ENCODE peak calls at places on chromosomes 11 and 22, in six cellular contexts. U is WERI-Rb-1, M is keratinocyte, J is heart right ventricle, E is BE2C, D is ascending aorta. Q is an unnamed sample.
A peak's percentile ranks its signal among the peaks of the same experiment; 100 is the strongest.

GRCh38 chr22:30046716-30047363 is 33.4 kb upstream of the HORMAD2 start:
- DNase-seq in U (no peak), M (no peak), J (no peak), E (no peak), D (no peak), Q (peak; percentile 77)

GRCh38 chr11:99632969-99633368 is 612.2 kb downstream of the CNTN5 start:
- DNase-seq in U (no peak), M (no peak), J (no peak), E (no peak), D (no peak), Q (no peak)

GRCh38 chr11:129435499-129436245 is 60.0 kb downstream of the BARX2 start:
- DNase-seq in U (no peak), M (no peak), J (no peak), E (no peak), D (no peak), Q (no peak)

GRCh38 chr22:36986242-36986821 is 32.9 kb downstream of the TST start:
- DNase-seq in U (peak; percentile 34), M (no peak), J (no peak), E (peak; percentile 39), D (no peak), Q (no peak)

GRCh38 chr11:125170406-125171031 is 6.0 kb downstream of the PKNOX2 start:
- DNase-seq in U (peak; percentile 45), M (no peak), J (peak; percentile 78), E (no peak), D (no peak), Q (peak; percentile 70)

GRCh38 chr11:95242202-95242989 is 11.4 kb upstream of the SESN3 start:
- DNase-seq in U (no peak), M (no peak), J (no peak), E (no peak), D (no peak), Q (no peak)

GRCh38 chr11:67117176-67117575 is 1.9 kb upstream of the KDM2A start:
- DNase-seq in U (no peak), M (no peak), J (no peak), E (no peak), D (no peak), Q (no peak)

GRCh38 chr11:46680815-46681214 is 19.6 kb downstream of the ARHGAP1 start:
- DNase-seq in U (no peak), M (no peak), J (no peak), E (no peak), D (no peak), Q (no peak)

GRCh38 chr22:42437488-42438292 is 5.5 kb upstream of the NFAM1 start:
- DNase-seq in U (peak; percentile 83), M (no peak), J (peak; percentile 79), E (peak; percentile 87), D (no peak), Q (peak; percentile 95)

GRCh38 chr22:31286360-31287255 is 5.7 kb downstream of the PIK3IP1 start:
- DNase-seq in U (no peak), M (no peak), J (no peak), E (no peak), D (no peak), Q (peak; percentile 71)

GRCh38 chr11:85256433-85256832 is 370.7 kb downstream of the DLG2 start:
- DNase-seq in U (no peak), M (no peak), J (no peak), E (no peak), D (no peak), Q (no peak)

GRCh38 chr11:12225046-12225739 is 114.8 kb downstream of the MICAL2 start:
- DNase-seq in U (no peak), M (no peak), J (no peak), E (no peak), D (no peak), Q (no peak)

GRCh38 chr11:95495722-95496121 is 264.7 kb upstream of the SESN3 start:
- DNase-seq in U (no peak), M (no peak), J (no peak), E (no peak), D (no peak), Q (no peak)

GRCh38 chr11:47234669-47235075 is 13.9 kb downstream of the ACP2 start:
- DNase-seq in U (no peak), M (no peak), J (no peak), E (peak; percentile 39), D (no peak), Q (no peak)

GRCh38 chr22:41175546-41175945 is 29.6 kb upstream of the L3MBTL2 start:
- DNase-seq in U (no peak), M (no peak), J (no peak), E (peak; percentile 39), D (no peak), Q (no peak)

DNA sequence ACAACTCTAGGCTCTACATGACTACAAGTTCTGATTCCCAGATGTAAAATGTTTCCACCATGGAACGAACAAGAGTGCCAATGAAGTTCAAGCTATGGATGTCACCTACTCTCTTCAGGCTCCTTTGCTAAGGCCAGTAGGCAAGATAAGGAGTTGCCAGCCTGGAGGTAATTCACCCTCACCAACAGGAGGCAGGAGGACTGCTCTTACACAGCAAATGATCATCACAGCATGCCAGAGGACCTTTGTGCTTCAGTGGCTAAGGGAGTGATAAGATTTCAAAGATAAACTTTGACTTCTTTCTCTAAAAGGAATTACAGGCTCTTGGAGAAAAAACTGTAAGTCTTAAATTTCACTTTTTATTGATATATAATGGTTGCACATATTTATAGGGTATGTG is 54.1 kb upstream of the SLC36A4 start:
- DNase-seq in U (no peak), M (no peak), J (no peak), E (no peak), D (no peak), Q (no peak)
- TF ChIP-seq CTCF in U (no peak), M (peak; percentile 14), J (no peak), E (peak; percentile 3), D (no peak), Q (no peak)

DNA sequence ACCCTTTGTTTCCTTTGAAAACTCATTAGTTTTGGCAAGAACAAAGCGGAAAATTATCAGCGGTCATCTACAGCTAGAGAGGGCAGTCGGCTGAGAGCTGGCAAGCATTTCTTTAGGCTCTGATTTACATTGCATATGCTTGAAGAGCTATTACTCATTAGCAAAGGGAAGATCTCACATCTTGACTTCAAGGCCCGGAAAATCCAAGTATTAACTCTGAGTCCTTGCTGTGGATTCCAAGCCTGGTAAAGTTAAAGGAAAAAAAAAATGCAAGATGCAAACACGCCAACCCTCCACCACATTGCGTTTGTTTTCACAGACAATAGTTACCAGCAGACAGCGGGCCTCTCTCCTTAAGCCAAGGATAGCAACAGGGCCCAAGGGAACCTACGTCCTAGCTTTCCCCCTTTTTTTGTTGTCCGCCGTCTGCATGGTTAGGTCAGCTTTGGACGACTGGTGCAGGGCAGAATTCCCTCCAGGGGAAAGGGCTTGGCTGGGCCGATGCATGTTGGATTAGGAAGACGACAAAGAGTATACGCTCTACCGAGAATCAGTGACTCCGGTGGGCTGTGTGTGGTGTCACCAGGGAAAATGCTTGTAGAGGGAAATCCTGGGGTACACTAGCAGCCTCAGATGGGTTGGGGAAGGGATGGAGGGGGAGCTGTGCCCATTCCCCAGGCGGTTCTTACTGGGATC is 1.7 kb downstream of the TESMIN start:
- DNase-seq in U (no peak), M (no peak), J (no peak), E (no peak), D (no peak), Q (no peak)
- H3K4me3 ChIP-seq in U (no peak overlapping the region), M (no peak overlapping the region), J (no peak overlapping the region), E (no peak overlapping the region), D (no peak overlapping the region), Q (no peak overlapping the region)

GRCh38 chr11:116190206-116190605 is 582.6 kb downstream of the BUD13 start:
- DNase-seq in U (no peak), M (no peak), J (no peak), E (no peak), D (no peak), Q (no peak)

GRCh38 chr11:116190861-116191260 is 581.9 kb downstream of the BUD13 start:
- DNase-seq in U (no peak), M (no peak), J (no peak), E (no peak), D (no peak), Q (no peak)

GRCh38 chr11:116194156-116194904 is 578.5 kb downstream of the BUD13 start:
- DNase-seq in U (no peak), M (no peak), J (no peak), E (no peak), D (no peak), Q (no peak)

GRCh38 chr11:116192509-116193206 is 580.1 kb downstream of the BUD13 start:
- DNase-seq in U (peak; percentile 48), M (no peak), J (no peak), E (peak; percentile 68), D (no peak), Q (no peak)

DNA sequence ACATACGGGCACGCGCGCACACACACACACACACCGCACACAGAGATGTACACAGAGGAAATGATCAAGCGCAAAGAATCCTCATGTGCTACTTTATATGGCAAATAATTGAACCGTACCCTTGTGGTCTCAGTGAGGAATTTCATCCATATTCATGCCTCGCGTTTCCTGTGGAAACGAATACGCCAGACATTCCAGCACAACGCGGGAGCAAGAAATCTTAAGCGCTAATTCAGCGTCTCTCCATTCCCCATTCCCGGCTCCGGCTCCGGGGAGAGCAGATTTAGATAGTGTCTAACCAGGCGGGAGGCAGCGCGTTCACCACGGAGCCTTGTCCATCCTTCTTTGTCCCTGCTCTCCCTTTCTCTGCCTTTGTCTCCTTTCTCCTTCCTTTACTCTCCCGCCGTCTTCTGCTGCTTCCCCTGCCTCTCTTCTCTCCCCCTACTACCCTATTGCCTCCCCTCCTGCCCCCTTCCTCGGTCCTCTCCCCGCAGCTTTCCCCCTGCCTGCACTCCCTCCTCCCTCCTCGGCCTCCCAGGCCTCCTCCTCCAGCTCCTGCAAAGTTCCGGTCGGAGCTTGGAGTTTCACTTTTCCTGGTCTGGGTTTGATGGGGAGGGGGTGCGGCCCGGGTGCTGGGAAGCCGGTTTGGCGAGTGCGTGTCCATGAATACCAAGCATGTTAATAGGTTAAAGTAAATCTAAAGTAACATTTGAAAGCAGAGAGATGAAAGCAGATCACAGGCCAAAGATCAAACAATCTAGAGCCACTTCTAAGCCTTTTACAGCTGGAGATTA is 579.3 kb downstream of the BUD13 start:
- DNase-seq in U (peak; percentile 46), M (no peak), J (no peak), E (peak; percentile 44), D (no peak), Q (no peak)
- TF ChIP-seq CTCF in U (peak; percentile 14), M (no peak), J (peak; percentile 24), E (peak; percentile 37), D (no peak), Q (no peak)

GRCh38 chr11:3857628-3858027 is 2.2 kb downstream of the STIM1 start:
- DNase-seq in U (no peak), M (no peak), J (no peak), E (no peak), D (no peak), Q (no peak)

GRCh38 chr11:3860360-3860759 is 4.9 kb downstream of the STIM1 start:
- DNase-seq in U (no peak), M (no peak), J (no peak), E (no peak), D (no peak), Q (no peak)

GRCh38 chr11:3859373-3859881 is 4.0 kb downstream of the STIM1 start:
- DNase-seq in U (peak; percentile 75), M (no peak), J (peak; percentile 74), E (peak; percentile 33), D (no peak), Q (no peak)

GRCh38 chr11:3865388-3866193 is 10.1 kb downstream of the STIM1 start:
- DNase-seq in U (no peak), M (peak; percentile 28), J (no peak), E (no peak), D (no peak), Q (no peak)

DNA sequence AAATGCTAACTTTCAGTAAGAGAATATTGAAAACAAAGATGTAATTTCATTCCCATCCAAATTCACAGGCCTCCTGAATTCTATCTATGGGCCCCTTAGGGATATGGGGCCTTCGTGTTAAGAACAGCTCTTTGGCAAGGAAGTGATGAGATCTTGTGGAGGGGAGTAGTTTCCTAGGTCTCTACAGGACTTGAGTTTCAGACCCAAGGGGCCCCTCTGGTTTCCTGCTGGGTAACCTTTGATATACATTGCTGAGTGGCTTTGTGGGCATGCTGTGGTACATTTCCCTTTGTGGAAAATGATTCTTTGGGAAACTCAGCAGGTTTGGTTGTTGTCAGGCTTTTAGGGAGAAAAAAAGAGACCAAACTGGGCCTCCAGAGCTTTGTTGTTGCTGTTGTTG is 6.2 kb downstream of the STIM1 start:
- DNase-seq in U (no peak), M (no peak), J (no peak), E (no peak), D (no peak), Q (no peak)
- H3K4me3 ChIP-seq in U (no peak overlapping the region), M (no peak overlapping the region), J (no peak overlapping the region), E (no peak overlapping the region), D (no peak overlapping the region), Q (no peak overlapping the region)

Q was measured in lower leg skin.